ENCODE peak calls at places on chromosome 12, in nine cellular contexts. One of them, this sample, is unnamed.

GRCh38 chr12:53338916-53339315 is 2.8 kb upstream of the SP7 start:
- DNase-seq in choroid plexus epithelial cell: no peak
- DNase-seq in GM12865: no peak
- DNase-seq in GM12878: no peak
- DNase-seq in lung: no peak
- DNase-seq in PC-3: no peak
- DNase-seq in fibroblast of lung: no peak
- DNase-seq in neuronal stem cell: no peak
- DNase-seq in PC-9: no peak
- DNase-seq in this sample: no peak

GRCh38 chr12:93883436-93884154 is 206.4 kb downstream of the CRADD start:
- DNase-seq in choroid plexus epithelial cell: peak
- DNase-seq in GM12865: no peak
- DNase-seq in GM12878: no peak
- DNase-seq in lung: no peak
- DNase-seq in PC-3: peak
- DNase-seq in fibroblast of lung: peak
- DNase-seq in neuronal stem cell: no peak
- DNase-seq in PC-9: no peak
- DNase-seq in this sample: no peak

GRCh38 chr12:129401572-129401971 is 502.3 kb downstream of the TMEM132D start:
- DNase-seq in choroid plexus epithelial cell: no peak
- DNase-seq in GM12865: no peak
- DNase-seq in GM12878: no peak
- DNase-seq in lung: no peak
- DNase-seq in PC-3: no peak
- DNase-seq in fibroblast of lung: no peak
- DNase-seq in neuronal stem cell: no peak
- DNase-seq in PC-9: no peak
- DNase-seq in this sample: no peak

GRCh38 chr12:47207005-47207717 is 127.4 kb upstream of the AMIGO2 start:
- DNase-seq in choroid plexus epithelial cell: no peak
- DNase-seq in GM12865: peak
- DNase-seq in GM12878: peak
- DNase-seq in lung: peak
- DNase-seq in PC-3: no peak
- DNase-seq in fibroblast of lung: no peak
- DNase-seq in neuronal stem cell: no peak
- DNase-seq in PC-9: peak
- DNase-seq in this sample: no peak

GRCh38 chr12:115312901-115313300 is 628.9 kb upstream of the TBX3 start:
- DNase-seq in choroid plexus epithelial cell: no peak
- DNase-seq in GM12865: no peak
- DNase-seq in GM12878: no peak
- DNase-seq in lung: no peak
- DNase-seq in PC-3: peak
- DNase-seq in fibroblast of lung: no peak
- DNase-seq in neuronal stem cell: no peak
- DNase-seq in PC-9: no peak
- DNase-seq in this sample: no peak

GRCh38 chr12:56028511-56029165 is 7.8 kb downstream of the IKZF4 start:
- DNase-seq in choroid plexus epithelial cell: no peak
- DNase-seq in GM12865: no peak
- DNase-seq in GM12878: no peak
- DNase-seq in lung: no peak
- DNase-seq in PC-3: no peak
- DNase-seq in fibroblast of lung: no peak
- DNase-seq in neuronal stem cell: no peak
- DNase-seq in PC-9: no peak
- DNase-seq in this sample: no peak

GRCh38 chr12:27300251-27300650 is 32.4 kb upstream of the BMAL2 start:
- DNase-seq in choroid plexus epithelial cell: no peak
- DNase-seq in GM12865: no peak
- DNase-seq in GM12878: no peak
- DNase-seq in lung: no peak
- DNase-seq in PC-3: no peak
- DNase-seq in fibroblast of lung: no peak
- DNase-seq in neuronal stem cell: no peak
- DNase-seq in PC-9: no peak
- DNase-seq in this sample: no peak

GRCh38 chr12:75747572-75747995 is 236.2 kb upstream of the KRR1 start:
- DNase-seq in choroid plexus epithelial cell: peak
- DNase-seq in GM12865: no peak
- DNase-seq in GM12878: no peak
- DNase-seq in lung: no peak
- DNase-seq in PC-3: peak
- DNase-seq in fibroblast of lung: peak
- DNase-seq in neuronal stem cell: no peak
- DNase-seq in PC-9: no peak
- DNase-seq in this sample: no peak

GRCh38 chr12:27802511-27802910 is 22.5 kb upstream of the MANSC4 start:
- DNase-seq in choroid plexus epithelial cell: no peak
- DNase-seq in GM12865: no peak
- DNase-seq in GM12878: no peak
- DNase-seq in lung: no peak
- DNase-seq in PC-3: no peak
- DNase-seq in fibroblast of lung: peak
- DNase-seq in neuronal stem cell: no peak
- DNase-seq in PC-9: no peak
- DNase-seq in this sample: no peak

GRCh38 chr12:79058342-79058741 is 193.8 kb downstream of the SYT1 start:
- DNase-seq in choroid plexus epithelial cell: peak
- DNase-seq in GM12865: no peak
- DNase-seq in GM12878: no peak
- DNase-seq in lung: no peak
- DNase-seq in PC-3: peak
- DNase-seq in fibroblast of lung: peak
- DNase-seq in neuronal stem cell: no peak
- DNase-seq in PC-9: peak
- DNase-seq in this sample: no peak

GRCh38 chr12:9340422-9341259 is 132.4 kb upstream of the PZP start:
- DNase-seq in choroid plexus epithelial cell: peak
- DNase-seq in GM12865: no peak
- DNase-seq in GM12878: no peak
- DNase-seq in lung: no peak
- DNase-seq in PC-3: no peak
- DNase-seq in fibroblast of lung: peak
- DNase-seq in neuronal stem cell: no peak
- DNase-seq in PC-9: no peak
- DNase-seq in this sample: no peak

GRCh38 chr12:105325117-105325516 is 5.4 kb upstream of the C12orf75 start:
- DNase-seq in choroid plexus epithelial cell: no peak
- DNase-seq in GM12865: no peak
- DNase-seq in GM12878: no peak
- DNase-seq in lung: no peak
- DNase-seq in PC-3: no peak
- DNase-seq in fibroblast of lung: no peak
- DNase-seq in neuronal stem cell: no peak
- DNase-seq in PC-9: no peak
- DNase-seq in this sample: no peak

GRCh38 chr12:9347328-9348127 is 139.3 kb upstream of the PZP start:
- DNase-seq in choroid plexus epithelial cell: peak
- DNase-seq in GM12865: no peak
- DNase-seq in GM12878: no peak
- DNase-seq in lung: no peak
- DNase-seq in PC-3: no peak
- DNase-seq in fibroblast of lung: peak
- DNase-seq in neuronal stem cell: no peak
- DNase-seq in PC-9: no peak
- DNase-seq in this sample: no peak

GRCh38 chr12:79935624-79936040 is 735 bp upstream of the PPP1R12A start:
- DNase-seq in choroid plexus epithelial cell: peak
- DNase-seq in GM12865: peak
- DNase-seq in GM12878: peak
- DNase-seq in lung: no peak
- DNase-seq in PC-3: peak
- DNase-seq in fibroblast of lung: peak
- DNase-seq in neuronal stem cell: peak
- DNase-seq in PC-9: no peak
- DNase-seq in this sample: no peak

GRCh38 chr12:57521475-57522018 is 1.1 kb upstream of the MBD6 start:
- DNase-seq in choroid plexus epithelial cell: peak
- DNase-seq in GM12865: no peak
- DNase-seq in GM12878: no peak
- DNase-seq in lung: no peak
- DNase-seq in PC-3: no peak
- DNase-seq in fibroblast of lung: peak
- DNase-seq in neuronal stem cell: peak
- DNase-seq in PC-9: no peak
- DNase-seq in this sample: peak

GRCh38 chr12:44046732-44047417 is 211.0 kb downstream of the TMEM117 start:
- DNase-seq in choroid plexus epithelial cell: no peak
- DNase-seq in GM12865: no peak
- DNase-seq in GM12878: no peak
- DNase-seq in lung: no peak
- DNase-seq in PC-3: no peak
- DNase-seq in fibroblast of lung: no peak
- DNase-seq in neuronal stem cell: no peak
- DNase-seq in PC-9: no peak
- DNase-seq in this sample: no peak

GRCh38 chr12:111411187-111411764 is 5.6 kb downstream of the SH2B3 start:
- DNase-seq in choroid plexus epithelial cell: no peak
- DNase-seq in GM12865: peak
- DNase-seq in GM12878: no peak
- DNase-seq in lung: no peak
- DNase-seq in PC-3: no peak
- DNase-seq in fibroblast of lung: no peak
- DNase-seq in neuronal stem cell: no peak
- DNase-seq in PC-9: no peak
- DNase-seq in this sample: no peak

DNA sequence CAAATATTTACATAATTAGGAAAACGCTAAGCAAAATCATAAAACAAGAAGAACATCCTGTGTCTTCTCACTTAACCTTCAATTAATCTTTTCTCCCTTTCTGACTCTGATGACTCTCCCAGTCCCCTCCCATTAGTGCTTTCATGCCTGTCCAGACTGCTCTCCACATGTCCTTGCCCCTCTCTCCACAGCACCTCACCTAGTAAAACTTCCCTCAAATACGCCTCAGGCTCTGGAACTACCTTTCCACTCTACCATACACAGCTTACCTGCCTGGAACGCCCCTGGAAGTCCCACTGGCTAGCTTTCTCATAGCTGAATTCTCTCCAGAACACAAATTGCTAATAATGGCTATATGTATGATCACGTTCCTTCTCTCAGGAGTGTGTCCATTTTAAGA is 44.7 kb downstream of the SLC5A8 start:
- DNase-seq in choroid plexus epithelial cell: no peak
- DNase-seq in GM12865: no peak
- DNase-seq in GM12878: no peak
- DNase-seq in lung: no peak
- DNase-seq in PC-3: no peak
- DNase-seq in fibroblast of lung: no peak
- DNase-seq in neuronal stem cell: no peak
- DNase-seq in PC-9: no peak
- DNase-seq in this sample: no peak
- H3K4me3 ChIP-seq in choroid plexus epithelial cell: no peak
- H3K4me3 ChIP-seq in GM12865: no peak
- H3K4me3 ChIP-seq in GM12878: no peak
- H3K4me3 ChIP-seq in lung: no peak
- H3K4me3 ChIP-seq in PC-3: no peak
- H3K4me3 ChIP-seq in fibroblast of lung: no peak
- H3K4me3 ChIP-seq in neuronal stem cell: no peak
- H3K4me3 ChIP-seq in PC-9: no peak
- H3K4me3 ChIP-seq in this sample: no peak

DNA sequence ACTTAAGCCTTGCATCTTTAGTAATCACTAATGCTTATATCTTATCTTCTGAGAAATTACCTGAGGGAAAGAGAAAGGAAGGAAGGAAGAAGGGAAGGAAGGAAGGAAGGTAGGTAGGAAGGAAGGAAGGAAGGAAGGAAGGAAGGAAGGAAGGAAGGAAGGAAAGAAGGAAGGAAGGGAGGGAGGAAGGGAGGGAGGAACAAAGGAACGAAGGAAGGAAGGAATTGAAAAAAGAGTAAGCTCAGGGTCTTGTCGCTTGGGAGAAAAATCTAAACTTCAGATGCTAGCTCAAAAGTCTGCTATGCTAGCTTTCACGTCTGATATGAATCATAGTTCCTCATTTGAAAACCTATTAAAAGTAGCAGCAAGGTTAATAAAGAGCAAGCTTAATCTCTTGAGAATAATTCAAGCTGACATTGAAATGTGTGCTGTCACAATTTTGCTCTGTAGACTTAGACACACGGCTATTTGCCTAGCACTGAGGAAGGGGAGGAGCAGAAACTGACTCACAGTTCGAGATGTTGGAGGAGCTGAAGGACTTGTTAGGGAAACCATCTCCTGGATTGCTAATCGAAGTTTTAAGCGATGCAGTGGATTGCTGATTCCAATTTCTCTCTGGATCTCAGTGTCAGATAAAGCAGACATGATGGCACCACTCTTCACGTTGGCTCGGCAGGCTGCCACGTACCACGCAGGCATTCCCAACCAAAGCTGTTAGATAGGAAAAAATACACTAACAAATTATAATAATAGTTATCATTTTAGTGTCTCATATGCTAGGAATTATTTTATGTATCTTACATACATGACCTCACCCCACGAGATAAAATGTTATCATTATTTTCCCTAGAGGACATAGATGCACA is 216.7 kb downstream of the ACSS3 start:
- DNase-seq in choroid plexus epithelial cell: peak
- DNase-seq in GM12865: peak
- DNase-seq in GM12878: no peak
- DNase-seq in lung: no peak
- DNase-seq in PC-3: peak
- DNase-seq in fibroblast of lung: no peak
- DNase-seq in neuronal stem cell: no peak
- DNase-seq in PC-9: no peak
- DNase-seq in this sample: no peak
- H3K4me3 ChIP-seq in choroid plexus epithelial cell: no peak
- H3K4me3 ChIP-seq in GM12865: no peak
- H3K4me3 ChIP-seq in GM12878: no peak
- H3K4me3 ChIP-seq in lung: no peak
- H3K4me3 ChIP-seq in PC-3: no peak
- H3K4me3 ChIP-seq in fibroblast of lung: no peak
- H3K4me3 ChIP-seq in neuronal stem cell: no peak
- H3K4me3 ChIP-seq in PC-9: no peak
- H3K4me3 ChIP-seq in this sample: no peak

DNA sequence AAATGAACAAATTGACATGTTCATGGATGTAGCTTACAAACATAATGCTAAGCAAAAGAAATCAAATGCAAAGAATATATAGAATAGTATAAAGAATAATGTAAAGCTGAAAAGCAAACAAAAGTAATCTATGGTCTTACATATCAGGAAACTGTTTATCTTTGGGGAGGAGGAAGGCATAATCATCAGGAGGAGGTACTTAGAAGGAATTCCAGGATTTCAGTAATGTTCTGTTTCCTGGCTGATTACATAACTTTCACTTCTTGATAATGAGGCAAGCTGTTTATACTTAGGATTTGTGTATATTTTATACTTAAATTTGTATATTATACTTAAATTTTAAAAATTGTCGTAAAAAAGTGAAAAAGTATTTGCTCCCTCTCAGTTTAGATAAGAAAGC is 6.7 kb upstream of the TMBIM4 start:
- DNase-seq in choroid plexus epithelial cell: peak
- DNase-seq in GM12865: no peak
- DNase-seq in GM12878: no peak
- DNase-seq in lung: no peak
- DNase-seq in PC-3: no peak
- DNase-seq in fibroblast of lung: no peak
- DNase-seq in neuronal stem cell: no peak
- DNase-seq in PC-9: peak
- DNase-seq in this sample: no peak
- H3K4me3 ChIP-seq in choroid plexus epithelial cell: no peak
- H3K4me3 ChIP-seq in GM12865: no peak
- H3K4me3 ChIP-seq in GM12878: no peak
- H3K4me3 ChIP-seq in lung: no peak
- H3K4me3 ChIP-seq in PC-3: no peak
- H3K4me3 ChIP-seq in fibroblast of lung: no peak
- H3K4me3 ChIP-seq in neuronal stem cell: no peak
- H3K4me3 ChIP-seq in PC-9: no peak
- H3K4me3 ChIP-seq in this sample: no peak

GRCh38 chr12:6631549-6631961 is 4.2 kb downstream of the LPAR5 start:
- DNase-seq in choroid plexus epithelial cell: no peak
- DNase-seq in GM12865: peak
- DNase-seq in GM12878: no peak
- DNase-seq in lung: no peak
- DNase-seq in PC-3: no peak
- DNase-seq in fibroblast of lung: no peak
- DNase-seq in neuronal stem cell: no peak
- DNase-seq in PC-9: no peak
- DNase-seq in this sample: no peak
- H3K4me3 ChIP-seq in choroid plexus epithelial cell: no peak
- H3K4me3 ChIP-seq in GM12865: peak
- H3K4me3 ChIP-seq in GM12878: peak
- H3K4me3 ChIP-seq in lung: no peak
- H3K4me3 ChIP-seq in PC-3: no peak
- H3K4me3 ChIP-seq in fibroblast of lung: no peak
- H3K4me3 ChIP-seq in neuronal stem cell: no peak
- H3K4me3 ChIP-seq in PC-9: no peak
- H3K4me3 ChIP-seq in this sample: no peak